ENCODE peak calls at places on chromosomes 6 and 20, in six cellular contexts. One of them, this sample, is unnamed.

GRCh38 chr6:77361018-77361417 is 102.3 kb downstream of the HTR1B start:
- DNase-seq in HCT116: no peak
- DNase-seq in neural progenitor cell: no peak
- DNase-seq in hepatocyte: no peak
- DNase-seq in PC-3: no peak
- DNase-seq in OCI-LY7: no peak
- DNase-seq in this sample: no peak

GRCh38 chr6:43070028-43070632 is 6.0 kb upstream of the PTK7 start:
- DNase-seq in HCT116: peak
- DNase-seq in neural progenitor cell: peak
- DNase-seq in hepatocyte: peak
- DNase-seq in PC-3: peak
- DNase-seq in OCI-LY7: peak
- DNase-seq in this sample: peak

GRCh38 chr20:33679758-33680485 is 5.7 kb upstream of the NECAB3 start:
- DNase-seq in HCT116: no peak
- DNase-seq in neural progenitor cell: no peak
- DNase-seq in hepatocyte: no peak
- DNase-seq in PC-3: no peak
- DNase-seq in OCI-LY7: peak
- DNase-seq in this sample: no peak

GRCh38 chr20:38201356-38201755 is 36.3 kb upstream of the TGM2 start:
- DNase-seq in HCT116: no peak
- DNase-seq in neural progenitor cell: no peak
- DNase-seq in hepatocyte: no peak
- DNase-seq in PC-3: peak
- DNase-seq in OCI-LY7: no peak
- DNase-seq in this sample: no peak

GRCh38 chr6:164216368-164216767 is 801.9 kb downstream of the QKI start:
- DNase-seq in HCT116: no peak
- DNase-seq in neural progenitor cell: no peak
- DNase-seq in hepatocyte: no peak
- DNase-seq in PC-3: no peak
- DNase-seq in OCI-LY7: no peak
- DNase-seq in this sample: no peak

GRCh38 chr20:36098364-36098763 is 56.2 kb upstream of the EPB41L1 start:
- DNase-seq in HCT116: no peak
- DNase-seq in neural progenitor cell: no peak
- DNase-seq in hepatocyte: no peak
- DNase-seq in PC-3: no peak
- DNase-seq in OCI-LY7: peak
- DNase-seq in this sample: no peak

GRCh38 chr20:49482621-49483017 is at the start of gene KCNB1:
- DNase-seq in HCT116: no peak
- DNase-seq in neural progenitor cell: peak
- DNase-seq in hepatocyte: peak
- DNase-seq in PC-3: peak
- DNase-seq in OCI-LY7: peak
- DNase-seq in this sample: peak

GRCh38 chr6:113936093-113936934 is 34.6 kb downstream of the HDAC2 start:
- DNase-seq in HCT116: peak
- DNase-seq in neural progenitor cell: peak
- DNase-seq in hepatocyte: peak
- DNase-seq in PC-3: peak
- DNase-seq in OCI-LY7: peak
- DNase-seq in this sample: peak

GRCh38 chr6:76984572-76984971 is 478.7 kb downstream of the HTR1B start:
- DNase-seq in HCT116: no peak
- DNase-seq in neural progenitor cell: no peak
- DNase-seq in hepatocyte: no peak
- DNase-seq in PC-3: peak
- DNase-seq in OCI-LY7: no peak
- DNase-seq in this sample: no peak

GRCh38 chr20:53884859-53885654 is 185.3 kb downstream of the BCAS1 start:
- DNase-seq in HCT116: no peak
- DNase-seq in neural progenitor cell: no peak
- DNase-seq in hepatocyte: no peak
- DNase-seq in PC-3: peak
- DNase-seq in OCI-LY7: no peak
- DNase-seq in this sample: no peak

GRCh38 chr6:34182751-34183531 is 37.1 kb upstream of the GRM4 start:
- DNase-seq in HCT116: no peak
- DNase-seq in neural progenitor cell: no peak
- DNase-seq in hepatocyte: no peak
- DNase-seq in PC-3: no peak
- DNase-seq in OCI-LY7: peak
- DNase-seq in this sample: peak

GRCh38 chr6:167907837-167908681 is 81.3 kb downstream of the AFDN start:
- DNase-seq in HCT116: peak
- DNase-seq in neural progenitor cell: no peak
- DNase-seq in hepatocyte: peak
- DNase-seq in PC-3: peak
- DNase-seq in OCI-LY7: peak
- DNase-seq in this sample: peak

GRCh38 chr6:35810831-35811698 is 5.9 kb downstream of the LHFPL5 start:
- DNase-seq in HCT116: peak
- DNase-seq in neural progenitor cell: no peak
- DNase-seq in hepatocyte: peak
- DNase-seq in PC-3: peak
- DNase-seq in OCI-LY7: no peak
- DNase-seq in this sample: no peak

GRCh38 chr6:45278367-45278766 is 49.8 kb upstream of the RUNX2 start:
- DNase-seq in HCT116: no peak
- DNase-seq in neural progenitor cell: no peak
- DNase-seq in hepatocyte: no peak
- DNase-seq in PC-3: no peak
- DNase-seq in OCI-LY7: no peak
- DNase-seq in this sample: no peak

GRCh38 chr20:23138226-23138625 is 52.1 kb upstream of the CD93 start:
- DNase-seq in HCT116: no peak
- DNase-seq in neural progenitor cell: no peak
- DNase-seq in hepatocyte: no peak
- DNase-seq in PC-3: no peak
- DNase-seq in OCI-LY7: no peak
- DNase-seq in this sample: no peak

GRCh38 chr6:11432713-11433450 is 104.7 kb upstream of the TMEM170B start:
- DNase-seq in HCT116: no peak
- DNase-seq in neural progenitor cell: no peak
- DNase-seq in hepatocyte: no peak
- DNase-seq in PC-3: peak
- DNase-seq in OCI-LY7: no peak
- DNase-seq in this sample: no peak

GRCh38 chr6:126661646-126662045 is 321.7 kb downstream of the CENPW start:
- DNase-seq in HCT116: no peak
- DNase-seq in neural progenitor cell: no peak
- DNase-seq in hepatocyte: no peak
- DNase-seq in PC-3: no peak
- DNase-seq in OCI-LY7: no peak
- DNase-seq in this sample: no peak

GRCh38 chr6:108156180-108156937 is 9.5 kb upstream of the NR2E1 start:
- DNase-seq in HCT116: no peak
- DNase-seq in neural progenitor cell: peak
- DNase-seq in hepatocyte: no peak
- DNase-seq in PC-3: peak
- DNase-seq in OCI-LY7: no peak
- DNase-seq in this sample: peak

GRCh38 chr20:44888226-44889103 is 3.0 kb downstream of the YWHAB start:
- DNase-seq in HCT116: no peak
- DNase-seq in neural progenitor cell: no peak
- DNase-seq in hepatocyte: peak
- DNase-seq in PC-3: peak
- DNase-seq in OCI-LY7: peak
- DNase-seq in this sample: no peak

GRCh38 chr6:41464481-41464880 is 81.7 kb upstream of the FOXP4 start:
- DNase-seq in HCT116: no peak
- DNase-seq in neural progenitor cell: no peak
- DNase-seq in hepatocyte: no peak
- DNase-seq in PC-3: peak
- DNase-seq in OCI-LY7: no peak
- DNase-seq in this sample: no peak

GRCh38 chr6:100096936-100097335 is 102.9 kb upstream of the MCHR2 start:
- DNase-seq in HCT116: no peak
- DNase-seq in neural progenitor cell: no peak
- DNase-seq in hepatocyte: no peak
- DNase-seq in PC-3: no peak
- DNase-seq in OCI-LY7: no peak
- DNase-seq in this sample: no peak

GRCh38 chr6:108921547-108922331 is 73.5 kb downstream of the ARMC2 start:
- DNase-seq in HCT116: no peak
- DNase-seq in neural progenitor cell: no peak
- DNase-seq in hepatocyte: no peak
- DNase-seq in PC-3: no peak
- DNase-seq in OCI-LY7: no peak
- DNase-seq in this sample: no peak

GRCh38 chr6:136404007-136404406 is 114.4 kb upstream of the BCLAF1 start:
- DNase-seq in HCT116: no peak
- DNase-seq in neural progenitor cell: no peak
- DNase-seq in hepatocyte: no peak
- DNase-seq in PC-3: no peak
- DNase-seq in OCI-LY7: no peak
- DNase-seq in this sample: no peak

GRCh38 chr20:2658414-2659354 is 5.3 kb downstream of the IDH3B start:
- DNase-seq in HCT116: no peak
- DNase-seq in neural progenitor cell: no peak
- DNase-seq in hepatocyte: no peak
- DNase-seq in PC-3: peak
- DNase-seq in OCI-LY7: no peak
- DNase-seq in this sample: peak

GRCh38 chr6:113306552-113307145 is 550.5 kb upstream of the MARCKS start:
- DNase-seq in HCT116: peak
- DNase-seq in neural progenitor cell: peak
- DNase-seq in hepatocyte: peak
- DNase-seq in PC-3: peak
- DNase-seq in OCI-LY7: peak
- DNase-seq in this sample: peak

DNA sequence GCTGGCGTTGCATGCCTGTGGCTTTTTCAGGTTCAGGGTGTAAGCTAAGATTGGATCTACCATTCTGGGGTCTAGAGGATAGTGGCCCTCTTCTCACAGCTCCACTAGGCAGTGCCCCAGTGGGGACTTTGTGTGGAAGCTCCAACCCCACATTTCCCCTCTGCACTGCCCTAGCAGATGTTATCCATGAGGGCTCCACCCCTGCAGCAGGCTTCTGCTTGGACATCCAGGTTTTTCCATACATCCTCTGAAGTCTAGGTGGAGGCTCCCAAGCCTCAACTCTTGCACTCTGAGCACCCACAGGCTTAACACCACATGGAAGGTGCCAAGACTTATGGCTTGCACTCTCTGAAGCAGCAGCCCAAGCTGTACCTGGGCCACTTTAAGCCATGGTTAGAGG is 76.6 kb upstream of the PRND start:
- DNase-seq in HCT116: no peak
- DNase-seq in neural progenitor cell: no peak
- DNase-seq in hepatocyte: no peak
- DNase-seq in PC-3: no peak
- DNase-seq in OCI-LY7: no peak
- DNase-seq in this sample: no peak
- TF ChIP-seq EZH2phosphoT487 in HCT116: no peak
- TF ChIP-seq EZH2phosphoT487 in neural progenitor cell: no peak
- TF ChIP-seq EZH2phosphoT487 in hepatocyte: no peak
- TF ChIP-seq EZH2phosphoT487 in PC-3: no peak
- TF ChIP-seq EZH2phosphoT487 in OCI-LY7: no peak
- TF ChIP-seq EZH2phosphoT487 in this sample: no peak

GRCh38 chr6:22079788-22080187 is 217.0 kb downstream of the PRL start:
- DNase-seq in HCT116: no peak
- DNase-seq in neural progenitor cell: no peak
- DNase-seq in hepatocyte: no peak
- DNase-seq in PC-3: no peak
- DNase-seq in OCI-LY7: no peak
- DNase-seq in this sample: no peak
- TF ChIP-seq EZH2phosphoT487 in HCT116: no peak
- TF ChIP-seq EZH2phosphoT487 in neural progenitor cell: no peak
- TF ChIP-seq EZH2phosphoT487 in hepatocyte: no peak
- TF ChIP-seq EZH2phosphoT487 in PC-3: no peak
- TF ChIP-seq EZH2phosphoT487 in OCI-LY7: no peak
- TF ChIP-seq EZH2phosphoT487 in this sample: no peak

DNA sequence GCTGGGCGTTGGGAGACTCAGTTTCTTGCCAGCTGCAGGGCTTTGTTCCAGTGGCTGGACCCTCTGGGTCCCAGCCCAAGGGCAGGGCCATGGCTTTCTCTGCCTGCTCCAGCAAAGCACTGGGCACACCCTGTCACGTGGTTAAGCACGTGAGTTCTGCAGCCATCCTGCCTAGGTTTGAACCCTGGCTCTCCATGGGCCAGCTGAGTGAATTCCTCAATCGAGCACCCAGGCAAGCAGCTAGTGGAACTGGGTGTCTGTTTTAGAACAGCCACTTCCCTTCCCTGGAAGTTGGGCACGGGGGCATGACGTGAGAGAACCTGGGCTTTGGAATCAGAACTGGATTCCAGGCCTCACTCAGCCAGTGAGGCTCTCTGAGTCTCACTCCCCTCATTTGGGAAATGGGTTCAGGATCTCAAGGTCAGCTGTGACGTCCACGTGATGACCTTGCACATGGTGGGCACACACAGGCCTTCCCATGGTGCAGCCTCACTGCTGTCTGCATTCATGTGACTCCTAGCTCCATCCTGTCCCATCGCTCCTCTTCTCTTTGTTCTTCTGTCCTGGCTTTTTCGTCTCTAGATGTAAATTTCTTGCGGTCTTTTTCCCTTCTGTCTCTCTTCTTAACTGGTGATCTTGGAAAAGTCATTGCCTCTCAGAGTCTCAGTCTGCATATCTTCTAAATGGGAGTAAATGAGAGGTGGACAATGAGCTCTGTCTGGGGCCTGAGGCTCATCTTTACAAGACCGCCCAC is 45.9 kb downstream of the NOL4L start:
- DNase-seq in HCT116: no peak
- DNase-seq in neural progenitor cell: no peak
- DNase-seq in hepatocyte: no peak
- DNase-seq in PC-3: no peak
- DNase-seq in OCI-LY7: no peak
- DNase-seq in this sample: no peak
- TF ChIP-seq EZH2phosphoT487 in HCT116: no peak
- TF ChIP-seq EZH2phosphoT487 in neural progenitor cell: no peak
- TF ChIP-seq EZH2phosphoT487 in hepatocyte: no peak
- TF ChIP-seq EZH2phosphoT487 in PC-3: no peak
- TF ChIP-seq EZH2phosphoT487 in OCI-LY7: no peak
- TF ChIP-seq EZH2phosphoT487 in this sample: no peak

DNA sequence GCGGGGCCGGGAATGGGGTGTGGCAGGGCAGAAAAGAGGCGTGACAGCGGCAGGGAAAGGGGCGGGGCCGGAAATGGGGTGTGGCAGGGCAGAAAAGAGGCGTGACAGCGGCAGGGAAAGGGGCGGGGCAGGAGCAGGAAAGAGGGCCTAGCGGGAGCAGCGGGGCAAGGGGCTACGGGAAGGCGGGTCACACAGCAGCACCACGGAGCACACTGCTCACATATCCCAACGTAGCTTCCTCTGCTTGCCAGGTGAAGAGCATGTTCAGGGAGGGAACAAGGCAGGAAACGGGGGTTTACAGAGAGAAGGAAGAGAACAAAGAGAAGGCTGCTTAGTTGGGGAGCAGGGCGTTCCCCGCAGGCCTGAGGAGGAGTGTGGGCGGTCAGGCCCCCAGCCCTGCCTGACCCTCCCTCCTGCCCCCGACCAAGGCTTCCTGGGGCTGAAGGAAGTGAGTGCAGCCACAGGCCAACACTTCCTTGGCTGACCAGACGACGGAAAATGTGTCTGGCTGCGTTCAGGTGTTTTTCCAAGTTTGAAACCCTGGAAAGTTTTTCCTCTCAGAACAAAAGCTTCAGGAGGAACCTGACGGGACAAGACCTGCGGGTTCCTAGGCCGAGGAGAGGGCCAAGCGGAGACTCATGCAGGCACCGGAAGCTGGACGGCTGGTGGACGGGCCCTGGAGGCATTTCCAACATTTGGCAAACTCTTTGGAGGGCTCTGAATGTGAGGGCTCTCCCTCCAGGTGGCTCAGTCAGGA is 13.8 kb downstream of the UCKL1 start:
- DNase-seq in HCT116: no peak
- DNase-seq in neural progenitor cell: peak
- DNase-seq in hepatocyte: no peak
- DNase-seq in PC-3: no peak
- DNase-seq in OCI-LY7: peak
- DNase-seq in this sample: peak
- TF ChIP-seq EZH2phosphoT487 in HCT116: no peak
- TF ChIP-seq EZH2phosphoT487 in neural progenitor cell: no peak
- TF ChIP-seq EZH2phosphoT487 in hepatocyte: no peak
- TF ChIP-seq EZH2phosphoT487 in PC-3: no peak
- TF ChIP-seq EZH2phosphoT487 in OCI-LY7: no peak
- TF ChIP-seq EZH2phosphoT487 in this sample: no peak